ENCODE peak calls at places on chromosomes 11 and 22, in ten cellular contexts. V is GM23338, O is PC-9, G is fibroblast of lung, D is mucosa of descending colon, B is OCI-LY7, P is neural crest cell, S is AG04450, F is psoas muscle, W is HL-60. M is an unnamed sample.

GRCh38 chr22:42921301-42921700 is 64.2 kb upstream of the ARFGAP3 start:
- DNase-seq in F (no peak), G (peak), O (no peak), S (no peak), B (no peak), W (peak), V (no peak), D (no peak), P (no peak), M (no peak)

GRCh38 chr22:42985541-42985925 is 29.4 kb downstream of the PACSIN2 start:
- DNase-seq in P (no peak), O (no peak), B (no peak), W (no peak), F (no peak), S (no peak), D (no peak), V (no peak), G (no peak), M (no peak)

GRCh38 chr11:111098091-111098490 is 147.4 kb upstream of the POU2AF2 start:
- DNase-seq in G (no peak), V (no peak), D (no peak), O (no peak), B (no peak), W (no peak), P (no peak), F (no peak), S (no peak), M (no peak)

GRCh38 chr11:75949023-75949672 is 134.1 kb downstream of the UVRAG start:
- DNase-seq in B (no peak), S (no peak), O (no peak), D (no peak), V (no peak), F (no peak), W (no peak), P (no peak), G (peak), M (no peak)

GRCh38 chr22:28179392-28179791 is 260.3 kb upstream of the PITPNB start:
- DNase-seq in P (no peak), F (no peak), G (no peak), S (no peak), B (no peak), W (no peak), D (no peak), V (no peak), O (no peak), M (no peak)

GRCh38 chr11:117096973-117097566 is 1.2 kb downstream of the SIK3 start:
- DNase-seq in D (no peak), O (no peak), G (no peak), V (no peak), B (peak), F (no peak), S (no peak), P (no peak), W (no peak), M (no peak)

GRCh38 chr11:65414776-65415498 is 7.7 kb upstream of the NEAT1 start:
- DNase-seq in D (peak), G (peak), B (no peak), O (no peak), W (no peak), S (no peak), P (no peak), F (no peak), V (no peak), M (peak)

GRCh38 chr22:47166446-47167016 is 404.1 kb downstream of the TBC1D22A start:
- DNase-seq in W (no peak), D (no peak), S (no peak), B (no peak), P (no peak), G (no peak), V (no peak), O (no peak), F (no peak), M (no peak)

GRCh38 chr11:115501504-115501894 is 2.7 kb downstream of the CADM1 start:
- DNase-seq in F (no peak), W (no peak), G (no peak), P (no peak), S (no peak), B (no peak), V (no peak), O (no peak), D (no peak), M (no peak)

GRCh38 chr11:65423516-65424199 is 1.1 kb downstream of the NEAT1 start:
- DNase-seq in B (peak), W (peak), P (no peak), S (no peak), F (no peak), G (peak), V (no peak), O (no peak), D (peak), M (no peak)

GRCh38 chr22:39617342-39617741 is 46.8 kb downstream of the CACNA1I start:
- DNase-seq in V (peak), F (no peak), D (no peak), G (no peak), S (no peak), B (no peak), P (no peak), W (no peak), O (no peak), M (no peak)

GRCh38 chr22:47052236-47053012 is 290.0 kb downstream of the TBC1D22A start:
- DNase-seq in W (no peak), B (no peak), G (no peak), P (no peak), D (no peak), V (no peak), F (no peak), O (no peak), S (no peak), M (no peak)

GRCh38 chr11:1994121-1994520 is 3.5 kb downstream of the H19 start:
- DNase-seq in W (no peak), P (no peak), D (no peak), V (no peak), F (no peak), O (no peak), S (no peak), B (no peak), G (no peak), M (no peak)

GRCh38 chr11:5288108-5288911 is 13.4 kb downstream of the OR51B4 start:
- DNase-seq in O (no peak), W (no peak), P (no peak), B (no peak), V (no peak), G (peak), S (peak), D (no peak), F (no peak), M (no peak)

GRCh38 chr11:22703040-22703439 is 36.6 kb downstream of the GAS2 start:
- DNase-seq in D (no peak), G (peak), S (peak), V (peak), B (no peak), F (no peak), P (no peak), W (no peak), O (peak), M (no peak)

GRCh38 chr22:19149047-19149883 is 827 bp downstream of the GSC2 start:
- DNase-seq in P (no peak), G (peak), F (no peak), W (peak), D (no peak), O (no peak), V (peak), B (no peak), S (no peak), M (no peak)

GRCh38 chr11:65891180-65892136 is 985 bp downstream of the CCDC85B start:
- DNase-seq in B (peak), F (no peak), V (peak), D (peak), P (no peak), W (no peak), O (no peak), G (no peak), S (no peak), M (peak)

GRCh38 chr11:104968365-104968855 is at the start of gene CASP4:
- DNase-seq in F (no peak), P (no peak), O (peak), V (no peak), D (no peak), S (peak), B (peak), W (peak), G (peak), M (peak)

GRCh38 chr22:38649841-38650522 is 6.2 kb downstream of the FAM227A start:
- DNase-seq in P (no peak), V (no peak), D (no peak), S (no peak), W (no peak), F (no peak), G (no peak), O (peak), B (no peak), M (no peak)

GRCh38 chr22:49889071-49889470 is 29.2 kb downstream of the ALG12 start:
- DNase-seq in G (peak), S (no peak), V (no peak), P (no peak), W (no peak), F (no peak), O (no peak), D (no peak), B (no peak), M (no peak)

GRCh38 chr11:31799036-31799793 is 11.9 kb downstream of the PAX6 start:
- DNase-seq in V (peak), B (no peak), S (no peak), D (no peak), O (no peak), P (peak), G (no peak), F (no peak), W (no peak), M (peak)

GRCh38 chr22:38845368-38845740 is 1.5 kb upstream of the NPTXR start:
- DNase-seq in P (no peak), B (no peak), W (no peak), G (no peak), S (no peak), F (no peak), V (no peak), O (no peak), D (no peak), M (no peak)

GRCh38 chr11:116132273-116132978 is 628.2 kb upstream of the CADM1 start:
- DNase-seq in B (no peak), P (peak), G (no peak), O (no peak), V (no peak), D (no peak), W (no peak), F (no peak), S (no peak), M (no peak)

GRCh38 chr11:73907191-73907590 is 30.4 kb downstream of the PAAF1 start:
- DNase-seq in B (no peak), O (peak), D (no peak), G (peak), P (no peak), W (peak), S (no peak), F (peak), V (peak), M (no peak)

GRCh38 chr11:12377106-12377823 is at the start of gene PARVA:
- DNase-seq in P (peak), S (peak), F (peak), D (peak), B (no peak), G (peak), V (peak), W (no peak), O (peak), M (no peak)

GRCh38 chr11:76025068-76025467 is 181.2 kb downstream of the WNT11 start:
- DNase-seq in G (peak), B (no peak), V (no peak), S (peak), D (no peak), F (no peak), W (no peak), P (no peak), O (no peak), M (no peak)

GRCh38 chr11:62592989-62593421 is 1.7 kb upstream of the TUT1 start:
- DNase-seq in F (no peak), W (no peak), S (no peak), G (no peak), P (no peak), V (no peak), D (peak), B (no peak), O (no peak), M (no peak)

GRCh38 chr11:95542868-95543551 is 246.6 kb downstream of the FAM76B start:
- DNase-seq in P (no peak), D (no peak), O (no peak), F (no peak), S (no peak), B (no peak), V (no peak), G (no peak), W (no peak), M (no peak)

GRCh38 chr22:46357186-46357500 is 21.6 kb downstream of the TRMU start:
- DNase-seq in S (no peak), O (no peak), W (no peak), D (no peak), F (no peak), B (no peak), P (no peak), G (no peak), V (no peak), M (no peak)

GRCh38 chr11:117786099-117786870 is 10.7 kb downstream of the DSCAML1 start:
- DNase-seq in B (no peak), G (no peak), D (no peak), V (no peak), F (no peak), W (no peak), O (peak), P (no peak), S (no peak), M (no peak)

GRCh38 chr22:41836551-41836950 is 3.6 kb downstream of the SREBF2 start:
- DNase-seq in D (no peak), W (no peak), P (no peak), O (no peak), V (no peak), G (no peak), B (no peak), F (no peak), S (no peak), M (no peak)

GRCh38 chr22:22945195-22945594 is 57.6 kb downstream of the IGLL5 start:
- DNase-seq in F (no peak), V (no peak), P (no peak), S (no peak), B (no peak), O (no peak), W (no peak), D (no peak), G (no peak), M (no peak)

GRCh38 chr22:30183861-30184278 is 62.7 kb downstream of the LIF start:
- DNase-seq in D (no peak), P (no peak), V (no peak), W (peak), F (no peak), O (no peak), B (no peak), S (no peak), G (peak), M (no peak)

GRCh38 chr11:124638500-124638899 is 15.8 kb downstream of the TBRG1 start:
- DNase-seq in S (no peak), V (no peak), D (no peak), G (no peak), F (no peak), W (no peak), O (no peak), P (no peak), B (no peak), M (no peak)

GRCh38 chr11:124627546-124627945 is 4.9 kb downstream of the TBRG1 start:
- DNase-seq in G (no peak), O (no peak), W (peak), S (no peak), D (no peak), B (no peak), P (no peak), V (no peak), F (no peak), M (no peak)

GRCh38 chr11:124629961-124630360 is 7.3 kb downstream of the TBRG1 start:
- DNase-seq in B (no peak), S (no peak), O (no peak), F (no peak), G (no peak), W (no peak), P (no peak), V (no peak), D (no peak), M (no peak)

DNA sequence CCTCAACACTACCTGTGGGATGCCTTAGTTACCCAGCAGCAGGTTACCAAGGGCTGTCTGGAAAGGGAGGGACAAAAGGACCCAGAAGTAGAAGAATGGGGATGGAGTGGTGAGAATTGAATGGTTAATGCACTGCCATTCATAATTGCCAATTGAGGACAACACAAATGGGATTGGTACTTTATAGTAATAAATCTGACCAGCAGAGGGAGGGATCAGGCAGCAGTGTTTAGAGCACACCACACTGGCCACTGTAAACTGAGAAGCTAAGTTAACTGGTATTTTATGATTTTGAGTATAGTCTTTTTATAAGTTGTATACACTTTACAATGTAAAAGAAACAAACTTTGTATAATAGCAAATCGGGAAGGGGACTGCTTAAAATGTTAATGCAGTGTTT is 10.7 kb downstream of the TBRG1 start:
- DNase-seq in D (no peak), P (no peak), W (no peak), F (no peak), B (peak), S (no peak), O (no peak), G (no peak), V (no peak), M (no peak)
- TF ChIP-seq CTCF in D (no peak), P (peak), W (no peak), F (no peak), B (peak), S (peak), O (peak), G (peak), V (no peak), M (peak)

DNA sequence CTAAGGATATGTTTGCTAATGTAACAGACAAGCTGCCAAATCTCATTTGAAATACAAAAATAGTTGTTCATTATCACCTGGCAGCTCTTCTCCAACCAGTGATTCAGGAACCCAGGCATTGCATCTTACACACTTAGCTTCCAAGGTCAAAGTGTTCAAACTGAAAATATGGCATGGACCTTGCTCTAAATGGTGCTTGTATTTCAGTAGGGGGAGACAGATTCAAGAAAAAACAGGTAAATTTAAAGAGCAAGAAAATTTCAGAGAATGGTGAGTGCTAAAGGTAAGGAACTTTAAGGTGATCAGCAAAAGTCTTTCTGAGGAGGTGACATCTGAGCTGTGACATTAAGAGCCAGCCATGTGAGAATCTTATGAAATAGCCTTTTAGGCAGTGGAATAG is 82.8 kb upstream of the E2F8 start:
- DNase-seq in V (no peak), G (no peak), D (no peak), P (no peak), F (no peak), W (no peak), O (no peak), B (peak), S (no peak), M (no peak)
- TF ChIP-seq CTCF in V (peak), G (no peak), D (no peak), P (no peak), F (no peak), W (no peak), O (peak), B (peak), S (peak), M (peak)

GRCh38 chr22:17218341-17218740 is 894 bp downstream of the ADA2 start:
- DNase-seq in P (no peak), W (no peak), G (no peak), F (no peak), S (no peak), D (peak), V (no peak), O (no peak), B (no peak), M (no peak)

GRCh38 chr22:17217179-17217578 is 2.1 kb downstream of the ADA2 start:
- DNase-seq in B (peak), F (no peak), P (no peak), W (no peak), G (no peak), D (peak), O (no peak), V (peak), S (no peak), M (no peak)

GRCh38 chr22:17214416-17215043 is 4.7 kb downstream of the ADA2 start:
- DNase-seq in B (no peak), D (peak), V (no peak), P (no peak), F (no peak), S (no peak), G (no peak), O (no peak), W (no peak), M (no peak)

DNA sequence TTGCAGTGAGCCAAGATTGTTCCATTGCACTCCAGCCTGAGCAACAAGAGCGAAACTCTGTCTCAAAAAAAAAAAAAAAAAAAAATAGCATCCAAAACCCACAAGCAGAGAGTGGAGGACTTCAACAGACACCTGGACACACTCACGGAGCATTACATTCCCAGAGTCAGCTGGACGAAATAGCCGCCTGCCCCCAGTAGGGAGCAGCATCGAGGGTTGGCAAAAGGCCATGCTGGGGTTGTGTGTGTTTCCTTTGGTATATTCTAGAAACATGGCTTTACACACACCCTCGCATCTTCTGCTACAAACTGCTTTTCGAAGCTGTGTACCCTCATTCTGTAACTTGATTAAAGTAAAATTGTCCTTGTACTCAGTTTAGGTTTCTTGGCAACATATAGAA is 5.3 kb downstream of the ADA2 start:
- DNase-seq in S (no peak), O (no peak), B (peak), F (peak), V (peak), W (peak), D (peak), G (peak), P (peak), M (peak)
- TF ChIP-seq CTCF in S (peak), O (no peak), B (peak), F (peak), V (peak), W (no peak), D (no peak), G (peak), P (peak), M (peak)

DNA sequence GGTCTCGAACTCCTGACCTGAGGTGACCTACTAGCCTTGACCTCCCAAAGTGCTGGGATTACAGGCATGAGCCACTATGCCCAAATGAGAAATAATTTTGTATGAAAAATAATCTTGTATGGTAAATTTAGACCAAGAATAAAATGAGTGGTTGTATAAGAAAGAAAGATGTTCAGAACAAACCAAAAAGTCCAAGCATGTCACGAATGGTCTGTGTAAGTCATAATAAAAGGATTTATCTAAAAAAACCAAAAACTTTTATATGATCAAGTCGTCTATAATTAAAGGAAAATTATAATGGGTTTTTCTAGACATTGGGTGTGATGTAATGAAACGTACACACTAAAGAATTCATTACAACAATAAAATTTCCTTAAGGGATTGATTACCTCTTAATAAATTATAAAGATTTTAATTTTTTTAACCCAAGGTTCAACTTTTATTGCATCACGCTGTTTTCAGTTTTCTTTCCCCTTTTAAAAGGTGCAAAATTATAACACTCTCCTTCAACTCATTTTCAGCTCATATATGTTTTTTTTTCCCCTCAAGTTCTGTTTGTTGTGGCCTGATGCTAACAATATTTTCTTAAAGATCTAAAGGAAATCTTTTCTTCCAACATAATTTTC is 8.9 kb upstream of the AQP11 start:
- DNase-seq in W (no peak), S (no peak), D (no peak), O (peak), F (no peak), B (peak), P (no peak), V (peak), G (peak), M (no peak)
- TF ChIP-seq CTCF in W (no peak), S (no peak), D (no peak), O (no peak), F (no peak), B (no peak), P (no peak), V (no peak), G (no peak), M (no peak)